ENCODE peak calls at places on chromosomes 7 and 10, in five cellular contexts. G is lower lobe of right lung, K is endothelial cell, F is ovary, X is SJSA1. Q is an unnamed sample.

GRCh38 chr10:90579602-90580242 is 278.1 kb downstream of the HTR7 start:
- DNase-seq in G (no peak), K (peak), F (no peak), X (no peak), Q (no peak)

GRCh38 chr7:129741743-129742213 is 130.3 kb downstream of the NRF1 start:
- DNase-seq in G (no peak), K (no peak), F (no peak), X (no peak), Q (no peak)

GRCh38 chr10:72309290-72310240 is 35.8 kb downstream of the DDIT4 start:
- DNase-seq in G (no peak), K (no peak), F (peak), X (no peak), Q (peak)

GRCh38 chr7:158596309-158596708 is 8.7 kb upstream of the PTPRN2 start:
- DNase-seq in G (no peak), K (no peak), F (no peak), X (no peak), Q (no peak)

GRCh38 chr10:16835223-16835622 is 18.0 kb upstream of the RSU1 start:
- DNase-seq in G (no peak), K (no peak), F (no peak), X (no peak), Q (no peak)

GRCh38 chr10:121935702-121936101 is 7.9 kb upstream of the ATE1 start:
- DNase-seq in G (no peak), K (no peak), F (no peak), X (no peak), Q (no peak)

GRCh38 chr10:703118-703517 is 13.7 kb upstream of the DIP2C start:
- DNase-seq in G (no peak), K (no peak), F (no peak), X (no peak), Q (no peak)

GRCh38 chr7:69060516-69060915 is 537.8 kb upstream of the AUTS2 start:
- DNase-seq in G (no peak), K (no peak), F (no peak), X (no peak), Q (no peak)

GRCh38 chr7:129017264-129017663 is 37.6 kb downstream of the TNPO3 start:
- DNase-seq in G (no peak), K (no peak), F (no peak), X (no peak), Q (no peak)

GRCh38 chr10:28644647-28645046 is 32.7 kb upstream of the BAMBI start:
- DNase-seq in G (no peak), K (no peak), F (no peak), X (no peak), Q (no peak)

GRCh38 chr10:16436367-16436757 is 448 bp upstream of the PTER start:
- DNase-seq in G (peak), K (no peak), F (no peak), X (no peak), Q (no peak)

GRCh38 chr7:88458931-88459330 is 152.2 kb upstream of the STEAP4 start:
- DNase-seq in G (no peak), K (no peak), F (no peak), X (no peak), Q (no peak)

GRCh38 chr10:59864141-59864962 is 42.0 kb downstream of the CCDC6 start:
- DNase-seq in G (no peak), K (no peak), F (no peak), X (no peak), Q (no peak)

GRCh38 chr10:126661841-126662520 is 8.5 kb downstream of the C10orf90 start:
- DNase-seq in G (no peak), K (no peak), F (no peak), X (no peak), Q (no peak)

GRCh38 chr10:92567952-92568600 is 5.8 kb downstream of the IDE start:
- DNase-seq in G (no peak), K (no peak), F (no peak), X (peak), Q (no peak)

GRCh38 chr7:150003304-150003810 is 129.6 kb downstream of the ATP6V0E2 start:
- DNase-seq in G (no peak), K (no peak), F (no peak), X (no peak), Q (no peak)

GRCh38 chr7:1851731-1852531 is 181.9 kb downstream of the ELFN1 start:
- DNase-seq in G (peak), K (no peak), F (no peak), X (no peak), Q (peak)

GRCh38 chr10:11602919-11603523 is 8.4 kb downstream of the USP6NL start:
- DNase-seq in G (no peak), K (no peak), F (no peak), X (peak), Q (no peak)

GRCh38 chr7:14351167-14351566 is 361.7 kb upstream of the ETV1 start:
- DNase-seq in G (no peak), K (no peak), F (no peak), X (no peak), Q (no peak)

GRCh38 chr10:116122126-116122525 is 150.9 kb downstream of the GFRA1 start:
- DNase-seq in G (no peak), K (no peak), F (no peak), X (no peak), Q (no peak)

GRCh38 chr7:18086165-18087030 is 58.8 kb upstream of the PRPS1L1 start:
- DNase-seq in G (peak), K (peak), F (no peak), X (peak), Q (peak)

GRCh38 chr10:124849111-124849773 is 47.6 kb downstream of the ABRAXAS2 start:
- DNase-seq in G (no peak), K (no peak), F (no peak), X (no peak), Q (no peak)

GRCh38 chr7:79528421-79528820 is 75.0 kb upstream of the MAGI2 start:
- DNase-seq in G (no peak), K (no peak), F (no peak), X (no peak), Q (no peak)

GRCh38 chr10:3393958-3394357 is 221.4 kb upstream of the PITRM1 start:
- DNase-seq in G (no peak), K (no peak), F (no peak), X (no peak), Q (no peak)

GRCh38 chr7:156094350-156095146 is 282.3 kb upstream of the SHH start:
- DNase-seq in G (no peak), K (no peak), F (no peak), X (no peak), Q (no peak)

GRCh38 chr7:158324397-158325360 is 262.9 kb downstream of the PTPRN2 start:
- DNase-seq in G (no peak), K (no peak), F (no peak), X (no peak), Q (no peak)

GRCh38 chr7:104642551-104642950 is 314.1 kb downstream of the LHFPL3 start:
- DNase-seq in G (no peak), K (no peak), F (no peak), X (no peak), Q (no peak)

GRCh38 chr7:35878356-35878755 is 77.5 kb downstream of the SEPTIN7 start:
- DNase-seq in G (no peak), K (no peak), F (no peak), X (peak), Q (no peak)

GRCh38 chr7:87628780-87629569 is 777 bp downstream of the RUNDC3B start:
- DNase-seq in G (peak), K (peak), F (peak), X (peak), Q (peak)

GRCh38 chr7:87216701-87217508 is 2.6 kb downstream of the TMEM243 start:
- DNase-seq in G (no peak), K (no peak), F (no peak), X (no peak), Q (no peak)

GRCh38 chr10:3850999-3851937 is 66.3 kb upstream of the KLF6 start:
- DNase-seq in G (no peak), K (no peak), F (no peak), X (peak), Q (no peak)

GRCh38 chr7:111053035-111053434 is 37.9 kb upstream of the LRRN3 start:
- DNase-seq in G (no peak), K (no peak), F (no peak), X (no peak), Q (no peak)

GRCh38 chr10:76086571-76087260 is 655.3 kb downstream of the LRMDA start:
- DNase-seq in G (no peak), K (peak), F (peak), X (no peak), Q (no peak)

GRCh38 chr10:58439632-58440364 is 54.6 kb downstream of the TFAM start:
- DNase-seq in G (no peak), K (no peak), F (no peak), X (no peak), Q (no peak)

GRCh38 chr10:21464134-21464533 is 61.3 kb downstream of the SKIDA1 start:
- DNase-seq in G (no peak), K (no peak), F (no peak), X (no peak), Q (no peak)

GRCh38 chr10:124005091-124005490 is 88.3 kb downstream of the CHST15 start:
- DNase-seq in G (peak), K (no peak), F (peak), X (no peak), Q (no peak)

GRCh38 chr10:28072573-28072972 is 73.7 kb upstream of the ODAD2 start:
- DNase-seq in G (no peak), K (no peak), F (no peak), X (no peak), Q (no peak)